ENCODE peak calls at places on chromosomes 5 and 9, in ten cellular contexts. S is CD8-positive, alpha-beta memory T cell; T is ovary; I is cardiac fibroblast; R is left ventricle myocardium inferior; W is lower leg skin; V is astrocyte of the cerebellum; U is dorsolateral prefrontal cortex; L is effector memory CD4-positive, alpha-beta T cell; K is A549. Z is an unnamed sample.

GRCh38 chr9:3736186-3736585 is 210.4 kb upstream of the RFX3 start:
- DNase-seq in K (no peak), I (no peak), W (no peak), S (no peak), L (no peak), U (no peak), R (no peak), V (no peak), T (no peak), Z (no peak)

GRCh38 chr5:60368100-60368499 is 331.9 kb downstream of the DEPDC1B start:
- DNase-seq in T (no peak), V (no peak), R (no peak), W (no peak), K (no peak), L (no peak), S (no peak), U (no peak), I (no peak), Z (no peak)

GRCh38 chr5:56409331-56410190 is 176.4 kb upstream of the ANKRD55 start:
- DNase-seq in L (no peak), K (peak; percentile 38), R (no peak), I (peak; percentile 81), W (peak; percentile 21), V (peak; percentile 20), U (peak; percentile 51), T (no peak), S (no peak), Z (peak; percentile 35)

GRCh38 chr5:79923431-79923830 is 67.6 kb downstream of the MTX3 start:
- DNase-seq in R (no peak), T (no peak), W (no peak), S (no peak), K (no peak), U (no peak), L (no peak), V (no peak), I (no peak), Z (no peak)

GRCh38 chr5:179166886-179167841 is 107.0 kb downstream of the ZNF354C start:
- DNase-seq in I (peak; percentile 63), U (peak; percentile 28), L (peak; percentile 8), K (peak; percentile 15), R (peak; percentile 36), W (no peak), T (peak; percentile 74), V (no peak), S (no peak), Z (peak; percentile 52)

GRCh38 chr5:125612356-125613149 is 810.7 kb upstream of the GRAMD2B start:
- DNase-seq in V (no peak), I (no peak), R (no peak), K (no peak), L (no peak), U (peak; percentile 28), T (no peak), S (no peak), W (no peak), Z (no peak)

GRCh38 chr9:100351508-100351907 is 1.2 kb downstream of the TEX10 start:
- DNase-seq in K (no peak), L (no peak), V (no peak), I (no peak), W (no peak), U (no peak), R (no peak), S (no peak), T (no peak), Z (no peak)

GRCh38 chr9:107306308-107306707 is 23.2 kb downstream of the RAD23B start:
- DNase-seq in R (no peak), W (no peak), L (no peak), V (no peak), U (no peak), I (no peak), T (no peak), K (no peak), S (no peak), Z (no peak)

GRCh38 chr9:114369567-114370240 is 18.1 kb downstream of the AKNA start:
- DNase-seq in W (no peak), U (no peak), R (no peak), V (no peak), I (no peak), K (no peak), L (no peak), S (peak; percentile 67), T (no peak), Z (no peak)

GRCh38 chr5:160315968-160316367 is 3.6 kb upstream of the CCNJL start:
- DNase-seq in W (no peak), R (no peak), K (peak; percentile 76), L (no peak), I (peak; percentile 66), S (no peak), U (no peak), T (no peak), V (peak; percentile 11), Z (no peak)

GRCh38 chr5:151130235-151130921 is 27.2 kb downstream of the ANXA6 start:
- DNase-seq in L (no peak), W (no peak), I (no peak), R (no peak), S (no peak), V (no peak), K (no peak), U (no peak), T (no peak), Z (no peak)

GRCh38 chr5:123285122-123286011 is 137.8 kb downstream of the CEP120 start:
- DNase-seq in U (no peak), I (peak; percentile 13), T (peak; percentile 23), W (no peak), V (no peak), K (no peak), S (no peak), R (no peak), L (no peak), Z (no peak)

GRCh38 chr9:372143-372542 is 157.5 kb downstream of the DOCK8 start:
- DNase-seq in R (no peak), I (no peak), K (no peak), W (no peak), T (no peak), V (no peak), L (no peak), U (no peak), S (no peak), Z (no peak)

GRCh38 chr5:55900776-55901175 is 49.6 kb downstream of the IL31RA start:
- DNase-seq in I (no peak), K (no peak), R (no peak), S (no peak), L (no peak), U (no peak), T (no peak), V (no peak), W (no peak), Z (no peak)

GRCh38 chr9:123481209-123481865 is 125.3 kb downstream of the CRB2 start:
- DNase-seq in L (no peak), K (no peak), T (no peak), R (no peak), U (no peak), S (no peak), W (no peak), V (no peak), I (no peak), Z (no peak)

GRCh38 chr5:170451764-170452365 is 52.0 kb upstream of the KCNIP1 start:
- DNase-seq in R (no peak), L (no peak), I (peak; percentile 90), T (no peak), K (peak; percentile 40), S (no peak), U (no peak), W (no peak), V (no peak), Z (no peak)

GRCh38 chr9:123376218-123377071 is 20.4 kb downstream of the CRB2 start:
- DNase-seq in I (no peak), K (no peak), V (no peak), R (no peak), L (no peak), T (no peak), W (no peak), U (no peak), S (no peak), Z (no peak)

GRCh38 chr5:134100283-134101011 is 14.0 kb upstream of the TCF7 start:
- DNase-seq in U (no peak), I (peak; percentile 86), W (no peak), T (no peak), L (peak; percentile 85), K (no peak), V (peak; percentile 47), S (peak; percentile 89), R (no peak), Z (no peak)
- H3K4me3 ChIP-seq in U (no peak overlapping the region), I (no peak overlapping the region), W (no peak overlapping the region), T (no peak overlapping the region), L (peak overlapping the region; percentile 9), K (no peak overlapping the region), V (no peak overlapping the region), S (peak overlapping the region; percentile 9), R (no peak overlapping the region), Z (no peak overlapping the region)

GRCh38 chr5:143356855-143357254 is 46.6 kb downstream of the NR3C1 start:
- DNase-seq in W (no peak), U (no peak), S (no peak), L (no peak), T (no peak), V (no peak), I (no peak), R (no peak), K (no peak), Z (no peak)

GRCh38 chr5:143362828-143363227 is 40.7 kb downstream of the NR3C1 start:
- DNase-seq in W (no peak), S (no peak), T (no peak), K (no peak), R (no peak), I (no peak), U (no peak), L (no peak), V (no peak), Z (no peak)

GRCh38 chr5:143364061-143364460 is 39.4 kb downstream of the NR3C1 start:
- DNase-seq in W (no peak), L (no peak), T (no peak), S (no peak), I (no peak), K (no peak), U (no peak), V (no peak), R (no peak), Z (no peak)

GRCh38 chr5:143359869-143360268 is 43.6 kb downstream of the NR3C1 start:
- DNase-seq in U (no peak), V (no peak), W (no peak), L (no peak), T (no peak), S (no peak), I (no peak), K (no peak), R (no peak), Z (no peak)

GRCh38 chr5:143361438-143361837 is 42.0 kb downstream of the NR3C1 start:
- DNase-seq in T (no peak), S (no peak), L (no peak), V (no peak), U (no peak), W (no peak), R (no peak), K (no peak), I (no peak), Z (no peak)
- H3K4me3 ChIP-seq in T (no peak overlapping the region), S (no peak overlapping the region), L (no peak overlapping the region), V (no peak overlapping the region), U (no peak overlapping the region), W (no peak overlapping the region), R (no peak overlapping the region), K (no peak overlapping the region), I (no peak overlapping the region), Z (no peak overlapping the region)

GRCh38 chr9:69307446-69308216 is 17.4 kb upstream of the ENTREP1 start:
- DNase-seq in L (no peak), V (peak; percentile 99), R (no peak), U (no peak), I (peak; percentile 77), W (no peak), T (no peak), S (no peak), K (no peak), Z (no peak)
- H3K4me3 ChIP-seq in L (no peak overlapping the region), V (no peak overlapping the region), R (no peak overlapping the region), U (no peak overlapping the region), I (no peak overlapping the region), W (no peak overlapping the region), T (no peak overlapping the region), S (no peak overlapping the region), K (no peak overlapping the region), Z (no peak overlapping the region)

GRCh38 chr9:77020438-77021264 is 1.2 kb downstream of the FOXB2 start:
- DNase-seq in U (no peak), L (no peak), S (no peak), T (no peak), K (no peak), I (no peak), V (no peak), W (no peak), R (no peak), Z (no peak)
- H3K4me3 ChIP-seq in U (no peak overlapping the region), L (peak overlapping the region; percentile 22), S (no peak overlapping the region), T (no peak overlapping the region), K (peak overlapping the region; percentile 41), I (no peak overlapping the region), V (no peak overlapping the region), W (no peak overlapping the region), R (peak overlapping the region; percentile 50), Z (peak overlapping the region; percentile 15)